ENCODE peak calls at places on chromosomes 6 and 20, in seven cellular contexts. C is right cardiac atrium; T is heart left ventricle; V is tibial artery; A is CD4-positive, alpha-beta T cell; K is GM23248; P is H9. B is an unnamed sample.

GRCh38 chr20:49668181-49668877 is 45.3 kb downstream of the B4GALT5 start:
- DNase-seq in C (peak; percentile 73), T (peak; percentile 33), V (no peak), A (peak; percentile 36), K (no peak), P (no peak), B (peak; percentile 56)

GRCh38 chr6:134138226-134138975 is 86.0 kb upstream of the SLC2A12 start:
- DNase-seq in C (no peak), T (no peak), V (no peak), A (no peak), K (peak; percentile 63), P (no peak), B (no peak)

GRCh38 chr6:165468836-165469235 is 159.4 kb upstream of the C6orf118 start:
- DNase-seq in C (no peak), T (no peak), V (no peak), A (no peak), K (no peak), P (no peak), B (no peak)

GRCh38 chr6:1388927-1389790 is at the start of gene FOXF2:
- DNase-seq in C (peak; percentile 70), T (no peak), V (no peak), A (no peak), K (peak; percentile 77), P (peak; percentile 79), B (no peak)

GRCh38 chr6:45382391-45382790 is 4.7 kb upstream of the SUPT3H start:
- DNase-seq in C (no peak), T (no peak), V (no peak), A (no peak), K (no peak), P (no peak), B (no peak)

GRCh38 chr6:22036267-22036666 is 260.6 kb downstream of the PRL start:
- DNase-seq in C (no peak), T (no peak), V (no peak), A (no peak), K (no peak), P (peak; percentile 82), B (no peak)

GRCh38 chr6:1825926-1826325 is 216.2 kb downstream of the FOXC1 start:
- DNase-seq in C (no peak), T (no peak), V (no peak), A (no peak), K (peak; percentile 33), P (no peak), B (no peak)

GRCh38 chr6:37650071-37650481 is 47.6 kb downstream of the MDGA1 start:
- DNase-seq in C (peak; percentile 55), T (no peak), V (no peak), A (no peak), K (no peak), P (peak; percentile 88), B (no peak)

GRCh38 chr20:16428112-16428511 is 145.1 kb downstream of the KIF16B start:
- DNase-seq in C (no peak), T (no peak), V (no peak), A (no peak), K (no peak), P (no peak), B (no peak)

GRCh38 chr20:16419138-16419715 is 154.0 kb downstream of the KIF16B start:
- DNase-seq in C (no peak), T (no peak), V (no peak), A (no peak), K (no peak), P (no peak), B (no peak)

GRCh38 chr20:16424780-16425179 is 148.5 kb downstream of the KIF16B start:
- DNase-seq in C (no peak), T (no peak), V (no peak), A (no peak), K (no peak), P (no peak), B (no peak)

GRCh38 chr20:16423311-16424212 is 149.7 kb downstream of the KIF16B start:
- DNase-seq in C (no peak), T (no peak), V (no peak), A (no peak), K (no peak), P (no peak), B (no peak)
- H3K9me3 ChIP-seq in C (no peaks in the 10 kb centered on the region), T (peaks cover 9% of the 10 kb centered on the region), V (no peaks in the 10 kb centered on the region), A (no peaks in the 10 kb centered on the region), K (no peaks in the 10 kb centered on the region), P (no peaks in the 10 kb centered on the region), B (no peaks in the 10 kb centered on the region)

DNA sequence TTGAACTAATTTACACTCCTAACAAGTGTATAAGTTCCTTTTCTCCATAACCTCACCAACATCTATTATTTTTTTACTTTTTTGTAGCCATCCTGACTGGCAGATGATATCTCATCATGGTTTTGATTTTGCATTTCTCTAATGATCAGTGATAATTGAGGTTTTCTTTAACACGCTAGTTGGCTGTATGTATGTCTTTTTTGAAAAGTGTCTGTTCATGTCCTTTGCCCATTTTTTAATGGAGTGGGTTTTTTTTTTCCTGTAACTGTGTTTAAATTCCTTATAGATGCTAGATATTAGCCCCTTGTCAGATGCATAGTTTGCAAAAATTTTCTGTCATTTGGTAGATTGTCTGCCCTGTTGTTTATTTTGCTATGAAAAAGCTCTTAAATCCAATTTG is 39.6 kb upstream of the TRIM39 start:
- DNase-seq in C (no peak), T (no peak), V (no peak), A (no peak), K (no peak), P (no peak), B (no peak)
- H3K9me3 ChIP-seq in C (peaks cover 4% of the 10 kb centered on the region), T (peaks cover 57% of the 10 kb centered on the region), V (peaks cover 5% of the 10 kb centered on the region), A (peaks cover 54% of the 10 kb centered on the region), K (no peaks in the 10 kb centered on the region), P (peaks cover 79% of the 10 kb centered on the region), B (peaks cover 30% of the 10 kb centered on the region)

DNA sequence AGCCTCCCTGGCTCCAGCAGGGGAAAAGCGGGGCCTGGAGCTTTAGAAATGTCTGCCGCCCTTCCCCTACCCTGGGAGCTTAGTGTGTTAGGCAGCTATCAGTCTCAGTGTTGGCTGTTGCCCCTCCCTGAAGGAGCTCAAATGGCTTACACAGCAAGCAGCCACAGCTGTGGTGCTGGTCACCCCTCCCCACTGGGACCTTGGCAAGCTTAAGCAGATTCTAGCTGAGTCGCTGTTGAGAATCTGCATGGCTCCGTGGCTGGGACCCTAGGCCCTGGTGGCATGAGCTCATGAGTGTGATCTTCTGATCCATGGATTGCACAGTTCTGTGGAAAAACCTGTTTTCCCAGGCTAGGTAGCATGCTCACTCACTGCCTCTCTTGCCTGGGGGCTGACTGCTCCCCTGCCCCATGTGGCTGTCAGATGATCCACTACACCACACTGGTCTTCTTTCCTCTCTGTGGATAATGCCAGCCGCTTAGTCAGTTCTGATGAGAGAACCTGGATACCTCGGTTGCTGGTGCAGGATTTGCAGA is 714.0 kb downstream of the MAFB start:
- DNase-seq in C (no peak), T (no peak), V (no peak), A (no peak), K (no peak), P (no peak), B (no peak)
- H3K9me3 ChIP-seq in C (no peaks in the 10 kb centered on the region), T (peaks cover 7% of the 10 kb centered on the region), V (no peaks in the 10 kb centered on the region), A (no peaks in the 10 kb centered on the region), K (no peaks in the 10 kb centered on the region), P (no peaks in the 10 kb centered on the region), B (no peaks in the 10 kb centered on the region)

GRCh38 chr20:61595216-61595615 is 343.2 kb downstream of the CDH4 start:
- DNase-seq in C (no peak), T (no peak), V (no peak), A (no peak), K (no peak), P (no peak), B (no peak)
- H3K9me3 ChIP-seq in C (no peaks in the 10 kb centered on the region), T (peaks cover 26% of the 10 kb centered on the region), V (no peaks in the 10 kb centered on the region), A (peaks cover 5% of the 10 kb centered on the region), K (no peaks in the 10 kb centered on the region), P (peaks cover 15% of the 10 kb centered on the region), B (no peaks in the 10 kb centered on the region)

DNA sequence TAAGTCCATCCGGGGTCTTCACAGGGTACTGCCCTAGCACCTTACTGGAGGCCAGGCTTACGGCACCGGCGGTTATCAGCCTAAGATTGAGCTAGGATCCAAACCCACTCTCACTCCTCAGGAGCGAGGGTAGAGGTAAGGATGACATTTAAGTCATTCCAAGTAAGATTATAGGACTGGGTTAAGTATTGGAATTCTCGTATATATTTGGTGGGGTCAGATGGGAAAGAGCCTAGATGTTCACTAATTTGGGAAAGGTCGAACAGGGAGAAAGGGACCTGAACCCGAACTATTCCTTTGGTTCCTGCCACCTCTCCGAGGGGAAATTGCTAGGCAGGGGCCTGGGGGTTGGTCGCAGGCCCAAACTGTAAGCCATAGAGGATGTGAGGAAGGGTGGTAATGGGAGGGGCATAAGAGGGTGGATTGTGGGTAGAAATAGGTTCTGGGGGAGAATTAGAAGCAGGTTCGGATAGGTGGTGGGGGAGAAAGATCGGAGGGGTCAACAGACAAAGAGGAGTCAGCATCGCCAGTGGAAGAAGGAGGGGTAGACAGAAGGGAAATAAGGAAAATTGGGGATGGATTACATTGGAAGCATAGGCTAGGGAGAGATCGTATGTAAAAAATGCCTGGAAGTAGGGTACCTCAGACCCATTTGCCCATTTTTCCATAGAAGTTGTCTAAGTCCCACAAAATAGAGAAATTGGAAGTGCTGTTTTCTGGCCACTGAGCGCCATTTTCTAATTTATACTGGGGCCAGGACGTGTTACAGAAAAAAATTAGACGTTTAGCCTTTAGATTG is 747.1 kb upstream of the ADGRB3 start:
- DNase-seq in C (no peak), T (no peak), V (no peak), A (no peak), K (no peak), P (no peak), B (no peak)
- H3K9me3 ChIP-seq in C (no peaks in the 10 kb centered on the region), T (peaks cover 7% of the 10 kb centered on the region), V (no peaks in the 10 kb centered on the region), A (no peaks in the 10 kb centered on the region), K (no peaks in the 10 kb centered on the region), P (no peaks in the 10 kb centered on the region), B (no peaks in the 10 kb centered on the region)

DNA sequence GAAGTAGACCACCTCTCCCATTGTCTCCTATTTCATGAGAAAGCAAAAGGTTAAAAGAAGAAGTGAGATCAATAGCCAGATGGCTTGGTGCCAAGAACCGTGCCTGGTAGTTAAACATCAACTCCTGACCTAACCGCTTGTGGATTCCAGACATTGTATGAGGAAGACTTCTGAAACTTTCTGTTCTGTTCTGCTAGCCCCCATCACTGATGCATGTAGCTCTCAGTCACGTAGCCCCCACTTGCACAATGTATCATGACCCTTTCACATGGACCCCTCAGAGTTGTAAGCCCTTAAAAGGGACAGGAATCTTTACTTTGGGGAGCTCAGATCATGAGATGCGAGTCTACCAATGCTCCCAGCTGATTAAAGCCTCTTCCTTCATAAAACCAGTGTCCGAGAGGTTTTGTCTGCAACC is 301.2 kb downstream of the RNGTT start:
- DNase-seq in C (no peak), T (no peak), V (no peak), A (no peak), K (no peak), P (no peak), B (no peak)
- H3K9me3 ChIP-seq in C (no peaks in the 10 kb centered on the region), T (peaks cover 54% of the 10 kb centered on the region), V (no peaks in the 10 kb centered on the region), A (peaks cover 48% of the 10 kb centered on the region), K (no peaks in the 10 kb centered on the region), P (peaks cover 9% of the 10 kb centered on the region), B (peaks cover 7% of the 10 kb centered on the region)

DNA sequence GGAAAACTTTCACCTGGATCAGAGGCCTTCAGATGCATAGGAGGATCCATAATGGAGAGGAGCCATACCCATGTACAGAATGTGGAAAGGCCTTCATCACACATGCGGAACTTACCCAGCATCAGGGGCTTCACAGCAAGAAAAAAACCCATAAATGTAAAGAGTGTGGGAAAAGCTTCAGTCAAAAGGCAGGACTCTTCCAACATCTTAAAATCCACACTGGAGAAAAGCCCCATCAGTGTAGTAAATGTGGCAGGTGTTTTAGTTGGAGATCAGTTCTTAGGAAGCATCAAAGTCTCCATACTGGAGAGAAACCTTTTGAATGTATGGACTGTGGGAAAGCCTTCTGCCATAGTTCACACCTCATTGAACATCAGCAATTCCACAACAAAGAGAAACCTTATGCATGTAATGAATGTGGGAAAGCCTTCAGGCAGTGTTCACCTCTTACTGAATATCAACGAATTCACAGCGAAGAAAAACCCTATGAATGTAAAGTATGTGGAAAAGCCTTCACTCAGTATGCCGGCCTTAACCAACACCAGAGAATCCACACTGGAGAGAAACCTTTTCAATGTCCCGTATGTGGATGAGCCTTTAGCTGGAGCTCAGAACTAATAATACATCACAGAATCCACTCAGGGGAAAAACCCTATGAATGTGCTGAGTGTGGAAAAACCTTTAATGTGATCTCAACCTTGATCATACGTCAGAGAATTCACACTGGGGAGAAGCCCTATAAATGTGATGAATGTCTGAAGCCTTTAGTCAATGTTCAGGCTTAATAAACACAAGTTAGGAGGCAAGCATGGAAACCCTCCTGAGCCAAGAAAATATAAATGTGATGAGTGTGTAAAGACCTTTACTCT is 36.7 kb upstream of the ZSCAN9 start:
- DNase-seq in C (no peak), T (no peak), V (no peak), A (no peak), K (no peak), P (no peak), B (no peak)
- H3K9me3 ChIP-seq in C (peaks cover 16% of the 10 kb centered on the region), T (peaks cover 81% of the 10 kb centered on the region), V (peaks cover 5% of the 10 kb centered on the region), A (peaks cover 66% of the 10 kb centered on the region), K (peaks cover under 1% of the 10 kb centered on the region), P (peaks cover 22% of the 10 kb centered on the region), B (peaks cover 26% of the 10 kb centered on the region)